ENCODE peak calls at places on chromosome 5, in ten cellular contexts. One of them, this sample, is unnamed.
A peak's percentile ranks its signal among the peaks of the same experiment; 100 is the strongest.

GRCh38 chr5:54701179-54701578 is 183.6 kb downstream of the SNX18 start:
- DNase-seq in GM23338: peak; percentile 24
- DNase-seq in OCI-LY7: no peak
- DNase-seq in CD4-positive, alpha-beta memory T cell: no peak
- DNase-seq in neuronal stem cell: no peak
- DNase-seq in PC-3: peak; percentile 94
- DNase-seq in Peyer's patch: no peak
- DNase-seq in heart left ventricle: no peak
- DNase-seq in A549: peak; percentile 73
- DNase-seq in brain microvascular endothelial cell: peak; percentile 88
- DNase-seq in this sample: no peak

GRCh38 chr5:42074353-42074752 is 149.3 kb downstream of the FBXO4 start:
- DNase-seq in brain microvascular endothelial cell: no peak
- DNase-seq in GM23338: no peak
- DNase-seq in OCI-LY7: no peak
- DNase-seq in A549: no peak
- DNase-seq in heart left ventricle: no peak
- DNase-seq in neuronal stem cell: no peak
- DNase-seq in Peyer's patch: no peak
- DNase-seq in PC-3: peak; percentile 10
- DNase-seq in CD4-positive, alpha-beta memory T cell: no peak
- DNase-seq in this sample: no peak

GRCh38 chr5:56144211-56144610 is 88.9 kb downstream of the ANKRD55 start:
- DNase-seq in GM23338: no peak
- DNase-seq in neuronal stem cell: no peak
- DNase-seq in heart left ventricle: no peak
- DNase-seq in PC-3: no peak
- DNase-seq in A549: no peak
- DNase-seq in brain microvascular endothelial cell: no peak
- DNase-seq in OCI-LY7: no peak
- DNase-seq in CD4-positive, alpha-beta memory T cell: no peak
- DNase-seq in Peyer's patch: no peak
- DNase-seq in this sample: no peak

GRCh38 chr5:31478901-31479300 is 53.0 kb downstream of the DROSHA start:
- DNase-seq in CD4-positive, alpha-beta memory T cell: no peak
- DNase-seq in GM23338: no peak
- DNase-seq in OCI-LY7: no peak
- DNase-seq in neuronal stem cell: no peak
- DNase-seq in heart left ventricle: no peak
- DNase-seq in Peyer's patch: no peak
- DNase-seq in A549: no peak
- DNase-seq in PC-3: no peak
- DNase-seq in brain microvascular endothelial cell: no peak
- DNase-seq in this sample: no peak

GRCh38 chr5:138975098-138975847 is 100.1 kb upstream of the LRRTM2 start:
- DNase-seq in heart left ventricle: peak; percentile 69
- DNase-seq in GM23338: no peak
- DNase-seq in OCI-LY7: no peak
- DNase-seq in neuronal stem cell: no peak
- DNase-seq in PC-3: no peak
- DNase-seq in A549: no peak
- DNase-seq in CD4-positive, alpha-beta memory T cell: no peak
- DNase-seq in Peyer's patch: no peak
- DNase-seq in brain microvascular endothelial cell: peak; percentile 92
- DNase-seq in this sample: no peak

GRCh38 chr5:66814146-66814991 is 218.2 kb downstream of the MAST4 start:
- DNase-seq in heart left ventricle: no peak
- DNase-seq in CD4-positive, alpha-beta memory T cell: peak; percentile 42
- DNase-seq in OCI-LY7: peak; percentile 54
- DNase-seq in neuronal stem cell: peak; percentile 31
- DNase-seq in GM23338: peak; percentile 77
- DNase-seq in A549: peak; percentile 66
- DNase-seq in brain microvascular endothelial cell: peak; percentile 59
- DNase-seq in PC-3: peak; percentile 49
- DNase-seq in Peyer's patch: no peak
- DNase-seq in this sample: no peak

GRCh38 chr5:1420211-1421195 is 24.7 kb downstream of the SLC6A3 start:
- DNase-seq in OCI-LY7: no peak
- DNase-seq in PC-3: peak; percentile 31
- DNase-seq in GM23338: no peak
- DNase-seq in heart left ventricle: no peak
- DNase-seq in CD4-positive, alpha-beta memory T cell: no peak
- DNase-seq in neuronal stem cell: no peak
- DNase-seq in brain microvascular endothelial cell: no peak
- DNase-seq in Peyer's patch: peak; percentile 29
- DNase-seq in A549: no peak
- DNase-seq in this sample: no peak

GRCh38 chr5:171463844-171464191 is 44.4 kb downstream of the FGF18 start:
- DNase-seq in neuronal stem cell: no peak
- DNase-seq in A549: no peak
- DNase-seq in Peyer's patch: no peak
- DNase-seq in GM23338: no peak
- DNase-seq in brain microvascular endothelial cell: no peak
- DNase-seq in PC-3: no peak
- DNase-seq in CD4-positive, alpha-beta memory T cell: no peak
- DNase-seq in heart left ventricle: no peak
- DNase-seq in OCI-LY7: no peak
- DNase-seq in this sample: no peak

GRCh38 chr5:131545856-131546255 is 89.2 kb downstream of the RAPGEF6 start:
- DNase-seq in heart left ventricle: no peak
- DNase-seq in GM23338: no peak
- DNase-seq in CD4-positive, alpha-beta memory T cell: no peak
- DNase-seq in A549: peak; percentile 7
- DNase-seq in neuronal stem cell: no peak
- DNase-seq in Peyer's patch: no peak
- DNase-seq in brain microvascular endothelial cell: peak; percentile 58
- DNase-seq in PC-3: peak; percentile 21
- DNase-seq in OCI-LY7: no peak
- DNase-seq in this sample: no peak

GRCh38 chr5:136731241-136731885 is 366.0 kb upstream of the TRPC7 start:
- DNase-seq in CD4-positive, alpha-beta memory T cell: no peak
- DNase-seq in neuronal stem cell: no peak
- DNase-seq in Peyer's patch: no peak
- DNase-seq in A549: peak; percentile 7
- DNase-seq in GM23338: no peak
- DNase-seq in brain microvascular endothelial cell: no peak
- DNase-seq in PC-3: peak; percentile 78
- DNase-seq in OCI-LY7: no peak
- DNase-seq in heart left ventricle: no peak
- DNase-seq in this sample: no peak

GRCh38 chr5:10457682-10458574 is 16.2 kb downstream of the ROPN1L start:
- DNase-seq in CD4-positive, alpha-beta memory T cell: no peak
- DNase-seq in heart left ventricle: no peak
- DNase-seq in brain microvascular endothelial cell: no peak
- DNase-seq in GM23338: peak; percentile 23
- DNase-seq in OCI-LY7: no peak
- DNase-seq in A549: peak; percentile 84
- DNase-seq in Peyer's patch: peak; percentile 48
- DNase-seq in PC-3: peak; percentile 64
- DNase-seq in neuronal stem cell: no peak
- DNase-seq in this sample: no peak

GRCh38 chr5:160508780-160509361 is 87.2 kb downstream of the PTTG1 start:
- DNase-seq in GM23338: peak; percentile 89
- DNase-seq in neuronal stem cell: peak; percentile 78
- DNase-seq in PC-3: peak; percentile 91
- DNase-seq in A549: peak; percentile 78
- DNase-seq in OCI-LY7: peak; percentile 80
- DNase-seq in heart left ventricle: peak; percentile 55
- DNase-seq in Peyer's patch: no peak
- DNase-seq in CD4-positive, alpha-beta memory T cell: peak; percentile 80
- DNase-seq in brain microvascular endothelial cell: peak; percentile 94
- DNase-seq in this sample: no peak

GRCh38 chr5:95863383-95863757 is 40.8 kb upstream of the GLRX start:
- DNase-seq in neuronal stem cell: no peak
- DNase-seq in Peyer's patch: no peak
- DNase-seq in A549: no peak
- DNase-seq in PC-3: no peak
- DNase-seq in heart left ventricle: no peak
- DNase-seq in brain microvascular endothelial cell: no peak
- DNase-seq in GM23338: no peak
- DNase-seq in OCI-LY7: no peak
- DNase-seq in CD4-positive, alpha-beta memory T cell: no peak
- DNase-seq in this sample: peak; percentile 14
- H3K27ac ChIP-seq in neuronal stem cell: no peak overlapping the region
- H3K27ac ChIP-seq in Peyer's patch: no peak overlapping the region
- H3K27ac ChIP-seq in A549: peak overlapping the region; percentile 82
- H3K27ac ChIP-seq in PC-3: peak overlapping the region; percentile 99
- H3K27ac ChIP-seq in heart left ventricle: no peak overlapping the region
- H3K27ac ChIP-seq in brain microvascular endothelial cell: peak overlapping the region; percentile 99
- H3K27ac ChIP-seq in GM23338: no peak overlapping the region
- H3K27ac ChIP-seq in OCI-LY7: no peak overlapping the region
- H3K27ac ChIP-seq in CD4-positive, alpha-beta memory T cell: no peak overlapping the region
- H3K27ac ChIP-seq in this sample: peak overlapping the region; percentile 51

DNA sequence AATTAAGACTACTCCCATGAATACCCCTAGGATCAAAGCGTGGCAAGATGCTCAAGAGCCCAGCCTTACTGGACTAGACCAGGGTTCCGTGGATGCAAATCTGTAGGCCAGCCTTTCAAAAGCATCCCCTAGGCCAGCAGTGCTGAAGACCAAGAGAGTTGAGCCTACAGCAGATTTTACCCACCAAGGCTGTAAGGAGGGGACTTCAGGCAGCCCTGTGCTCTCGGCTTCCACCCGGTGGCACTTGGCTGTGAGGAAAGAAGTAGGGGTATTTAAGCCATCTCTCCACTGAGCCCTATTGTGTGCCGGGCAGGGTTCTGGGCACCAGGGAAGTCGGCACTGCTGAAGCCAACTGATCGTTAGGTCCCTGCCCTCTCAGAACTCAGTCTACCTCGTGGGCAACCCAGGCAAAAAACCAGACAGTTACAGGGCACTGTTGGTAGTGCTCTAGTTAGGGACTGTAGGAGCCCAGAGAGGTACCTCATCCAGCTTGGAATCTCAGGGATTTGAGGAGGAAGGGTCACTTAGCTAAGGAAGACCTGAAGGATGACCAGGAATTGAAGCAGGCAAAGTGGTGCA is 25.5 kb downstream of the TCF7 start:
- DNase-seq in A549: no peak
- DNase-seq in heart left ventricle: no peak
- DNase-seq in brain microvascular endothelial cell: no peak
- DNase-seq in PC-3: no peak
- DNase-seq in OCI-LY7: no peak
- DNase-seq in CD4-positive, alpha-beta memory T cell: no peak
- DNase-seq in GM23338: no peak
- DNase-seq in neuronal stem cell: no peak
- DNase-seq in Peyer's patch: no peak
- DNase-seq in this sample: no peak
- H3K27ac ChIP-seq in A549: no peak overlapping the region
- H3K27ac ChIP-seq in heart left ventricle: no peak overlapping the region
- H3K27ac ChIP-seq in brain microvascular endothelial cell: no peak overlapping the region
- H3K27ac ChIP-seq in PC-3: no peak overlapping the region
- H3K27ac ChIP-seq in OCI-LY7: no peak overlapping the region
- H3K27ac ChIP-seq in CD4-positive, alpha-beta memory T cell: peak overlapping the region; percentile 97
- H3K27ac ChIP-seq in GM23338: no peak overlapping the region
- H3K27ac ChIP-seq in neuronal stem cell: no peak overlapping the region
- H3K27ac ChIP-seq in Peyer's patch: no peak overlapping the region
- H3K27ac ChIP-seq in this sample: no peak overlapping the region

DNA sequence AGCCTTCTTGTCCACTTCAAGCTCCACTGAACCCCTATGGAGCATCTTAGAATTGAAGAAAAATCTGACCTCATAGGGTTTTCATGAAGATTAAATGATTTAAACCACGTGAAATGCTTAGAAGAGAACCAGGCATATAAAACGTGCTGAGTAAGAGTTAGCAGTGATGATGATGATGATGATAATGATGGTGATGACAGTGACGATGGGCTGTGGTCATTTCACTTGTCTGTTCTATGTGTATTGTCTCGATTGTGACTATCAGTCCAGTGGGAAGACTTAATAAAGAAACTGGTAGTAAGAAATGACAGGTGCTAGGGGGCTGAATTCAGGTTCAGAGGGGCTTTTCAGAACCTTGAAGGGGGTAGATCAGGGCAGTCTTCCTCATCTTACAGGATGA is 45.1 kb upstream of the CDKN2AIPNL start:
- DNase-seq in neuronal stem cell: no peak
- DNase-seq in brain microvascular endothelial cell: no peak
- DNase-seq in PC-3: no peak
- DNase-seq in OCI-LY7: no peak
- DNase-seq in Peyer's patch: no peak
- DNase-seq in heart left ventricle: no peak
- DNase-seq in CD4-positive, alpha-beta memory T cell: no peak
- DNase-seq in GM23338: no peak
- DNase-seq in A549: no peak
- DNase-seq in this sample: no peak
- H3K27ac ChIP-seq in neuronal stem cell: no peak overlapping the region
- H3K27ac ChIP-seq in brain microvascular endothelial cell: no peak overlapping the region
- H3K27ac ChIP-seq in PC-3: no peak overlapping the region
- H3K27ac ChIP-seq in OCI-LY7: no peak overlapping the region
- H3K27ac ChIP-seq in Peyer's patch: no peak overlapping the region
- H3K27ac ChIP-seq in heart left ventricle: no peak overlapping the region
- H3K27ac ChIP-seq in CD4-positive, alpha-beta memory T cell: no peak overlapping the region
- H3K27ac ChIP-seq in GM23338: no peak overlapping the region
- H3K27ac ChIP-seq in A549: no peak overlapping the region
- H3K27ac ChIP-seq in this sample: no peak overlapping the region

GRCh38 chr5:172846677-172847076 is 12.6 kb downstream of the ERGIC1 start:
- DNase-seq in Peyer's patch: no peak
- DNase-seq in CD4-positive, alpha-beta memory T cell: no peak
- DNase-seq in GM23338: no peak
- DNase-seq in PC-3: no peak
- DNase-seq in OCI-LY7: no peak
- DNase-seq in neuronal stem cell: no peak
- DNase-seq in heart left ventricle: no peak
- DNase-seq in brain microvascular endothelial cell: no peak
- DNase-seq in A549: no peak
- DNase-seq in this sample: no peak

GRCh38 chr5:172846249-172846648 is 12.2 kb downstream of the ERGIC1 start:
- DNase-seq in Peyer's patch: no peak
- DNase-seq in CD4-positive, alpha-beta memory T cell: no peak
- DNase-seq in brain microvascular endothelial cell: no peak
- DNase-seq in GM23338: no peak
- DNase-seq in neuronal stem cell: no peak
- DNase-seq in PC-3: no peak
- DNase-seq in heart left ventricle: no peak
- DNase-seq in OCI-LY7: no peak
- DNase-seq in A549: no peak
- DNase-seq in this sample: no peak

GRCh38 chr5:172849636-172850453 is 15.8 kb downstream of the ERGIC1 start:
- DNase-seq in neuronal stem cell: no peak
- DNase-seq in OCI-LY7: peak; percentile 46
- DNase-seq in Peyer's patch: peak; percentile 78
- DNase-seq in GM23338: no peak
- DNase-seq in CD4-positive, alpha-beta memory T cell: no peak
- DNase-seq in brain microvascular endothelial cell: no peak
- DNase-seq in heart left ventricle: no peak
- DNase-seq in PC-3: peak; percentile 16
- DNase-seq in A549: no peak
- DNase-seq in this sample: no peak

GRCh38 chr5:172850454-172850797 is 16.4 kb downstream of the ERGIC1 start:
- DNase-seq in neuronal stem cell: no peak
- DNase-seq in A549: no peak
- DNase-seq in GM23338: no peak
- DNase-seq in brain microvascular endothelial cell: no peak
- DNase-seq in heart left ventricle: no peak
- DNase-seq in PC-3: no peak
- DNase-seq in Peyer's patch: no peak
- DNase-seq in CD4-positive, alpha-beta memory T cell: no peak
- DNase-seq in OCI-LY7: no peak
- DNase-seq in this sample: no peak

DNA sequence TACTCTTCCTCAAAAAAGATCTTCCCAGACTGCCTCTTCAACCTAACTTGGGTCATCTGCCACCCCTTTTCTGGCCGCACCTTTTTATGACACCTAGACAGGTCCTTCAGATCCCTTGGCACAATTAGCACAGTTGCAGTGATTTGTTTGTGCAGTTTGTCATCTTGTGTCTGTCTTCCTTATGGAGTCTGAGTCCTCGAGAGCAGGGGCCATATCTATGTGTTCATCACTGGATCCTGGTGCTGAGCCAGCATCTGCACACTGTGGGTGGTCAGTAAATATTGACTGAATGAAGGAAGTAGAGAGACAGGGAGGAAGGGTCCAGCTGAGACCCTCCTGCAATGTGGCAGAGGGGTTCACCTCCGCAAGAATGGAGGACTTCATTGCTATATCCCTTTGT is 14.4 kb downstream of the ERGIC1 start:
- DNase-seq in Peyer's patch: no peak
- DNase-seq in OCI-LY7: no peak
- DNase-seq in brain microvascular endothelial cell: no peak
- DNase-seq in GM23338: no peak
- DNase-seq in heart left ventricle: no peak
- DNase-seq in CD4-positive, alpha-beta memory T cell: no peak
- DNase-seq in PC-3: no peak
- DNase-seq in A549: no peak
- DNase-seq in neuronal stem cell: no peak
- DNase-seq in this sample: no peak
- H3K27ac ChIP-seq in Peyer's patch: peak overlapping the region; percentile 70
- H3K27ac ChIP-seq in OCI-LY7: no peak overlapping the region
- H3K27ac ChIP-seq in brain microvascular endothelial cell: no peak overlapping the region
- H3K27ac ChIP-seq in GM23338: no peak overlapping the region
- H3K27ac ChIP-seq in heart left ventricle: no peak overlapping the region
- H3K27ac ChIP-seq in CD4-positive, alpha-beta memory T cell: no peak overlapping the region
- H3K27ac ChIP-seq in PC-3: no peak overlapping the region
- H3K27ac ChIP-seq in A549: peak overlapping the region; percentile 80
- H3K27ac ChIP-seq in neuronal stem cell: no peak overlapping the region
- H3K27ac ChIP-seq in this sample: no peak overlapping the region